ENCODE peak calls at places on chromosome 22, in six cellular contexts. A is stimulated activated CD4-positive, alpha-beta T cell treated with anti-CD3 and anti-CD28 coated beads, TNF-alpha, amount 100 ng/mL, for 24 hours; X is skeletal muscle cell; S is A673; G is kidney; C is RWPE1. O is an unnamed sample.

GRCh38 chr22:50571264-50572175 is 6.7 kb downstream of the CPT1B start:
- DNase-seq in A (no peak), X (no peak), S (no peak), G (no peak), C (no peak), O (no peak)

GRCh38 chr22:38870312-38870741 is 1.7 kb downstream of the CBX6 start:
- DNase-seq in A (peak; percentile 85), X (peak; percentile 36), S (peak; percentile 93), G (peak; percentile 92), C (peak; percentile 59), O (peak; percentile 73)

GRCh38 chr22:48752451-48753380 is 1075.0 kb downstream of the BRD1 start:
- DNase-seq in A (no peak), X (no peak), S (no peak), G (no peak), C (no peak), O (no peak)

GRCh38 chr22:19059481-19060278 is 62.5 kb downstream of the DGCR2 start:
- DNase-seq in A (no peak), X (no peak), S (no peak), G (peak; percentile 65), C (no peak), O (no peak)

GRCh38 chr22:46150615-46151423 is 493 bp downstream of the PPARA start:
- DNase-seq in A (peak; percentile 27), X (no peak), S (no peak), G (peak; percentile 87), C (no peak), O (no peak)

GRCh38 chr22:44928064-44928463 is 81.7 kb downstream of the PHF21B start:
- DNase-seq in A (no peak), X (no peak), S (no peak), G (no peak), C (no peak), O (no peak)

GRCh38 chr22:25362883-25363240 is 143.4 kb downstream of the CRYBB2 start:
- DNase-seq in A (no peak), X (no peak), S (no peak), G (no peak), C (no peak), O (no peak)

GRCh38 chr22:28940441-28940840 is 57.1 kb downstream of the ZNRF3 start:
- DNase-seq in A (no peak), X (no peak), S (no peak), G (no peak), C (no peak), O (no peak)

GRCh38 chr22:32380991-32381390 is 23.3 kb downstream of the RFPL3 start:
- DNase-seq in A (no peak), X (no peak), S (no peak), G (no peak), C (no peak), O (no peak)

GRCh38 chr22:19138217-19139000 is 6.0 kb downstream of the ESS2 start:
- DNase-seq in A (no peak), X (no peak), S (peak; percentile 35), G (no peak), C (no peak), O (no peak)

GRCh38 chr22:24433868-24434471 is 6.6 kb downstream of the ADORA2A start:
- DNase-seq in A (peak; percentile 37), X (no peak), S (peak; percentile 62), G (peak; percentile 79), C (no peak), O (no peak)

GRCh38 chr22:27310966-27311665 is 490.4 kb downstream of the MN1 start:
- DNase-seq in A (no peak), X (no peak), S (no peak), G (no peak), C (no peak), O (no peak)

GRCh38 chr22:50673231-50674126 is 856 bp downstream of the SHANK3 start:
- DNase-seq in A (no peak), X (no peak), S (peak; percentile 43), G (no peak), C (no peak), O (no peak)

GRCh38 chr22:25219948-25220442 is 556 bp downstream of the CRYBB2 start:
- DNase-seq in A (no peak), X (no peak), S (no peak), G (no peak), C (no peak), O (no peak)

GRCh38 chr22:21449531-21450319 is 17.5 kb upstream of the TMEM191C start:
- DNase-seq in A (no peak), X (no peak), S (no peak), G (peak; percentile 68), C (no peak), O (no peak)

GRCh38 chr22:50019316-50019715 is 6.8 kb upstream of the IL17REL start:
- DNase-seq in A (no peak), X (no peak), S (no peak), G (no peak), C (no peak), O (no peak)

GRCh38 chr22:38103641-38104040 is 6.8 kb downstream of the BAIAP2L2 start:
- DNase-seq in A (no peak), X (no peak), S (no peak), G (no peak), C (no peak), O (no peak)

GRCh38 chr22:30733081-30733680 is 38.5 kb downstream of the OSBP2 start:
- DNase-seq in A (no peak), X (peak; percentile 29), S (no peak), G (no peak), C (no peak), O (no peak)

GRCh38 chr22:30234786-30235470 is 11.6 kb downstream of the LIF start:
- DNase-seq in A (no peak), X (peak; percentile 80), S (no peak), G (no peak), C (no peak), O (peak; percentile 37)

GRCh38 chr22:48895831-48896765 is 931.6 kb downstream of the BRD1 start:
- DNase-seq in A (no peak), X (no peak), S (no peak), G (no peak), C (no peak), O (no peak)

GRCh38 chr22:31289335-31289734 is 3.0 kb downstream of the PIK3IP1 start:
- DNase-seq in A (no peak), X (no peak), S (no peak), G (no peak), C (no peak), O (no peak)

O was measured in fibroblast of the conjunctiva.